ENCODE peak calls at places on chromosomes 16 and 17, in eight cellular contexts. One of them, this sample, is unnamed.

GRCh38 chr17:74433421-74434121 is 1.7 kb downstream of the GPRC5C start:
- DNase-seq in A549: no peak
- DNase-seq in NCI-H82: peak
- DNase-seq in COR-L47: no peak
- DNase-seq in anterior cingulate cortex: no peak
- DNase-seq in neural crest cell: no peak
- DNase-seq in nucleus accumbens: no peak
- DNase-seq in brain microvascular endothelial cell: no peak
- DNase-seq in this sample: peak

GRCh38 chr17:28395426-28395825 is 10.6 kb downstream of the SLC46A1 start:
- DNase-seq in A549: no peak
- DNase-seq in NCI-H82: no peak
- DNase-seq in brain microvascular endothelial cell: no peak
- DNase-seq in COR-L47: no peak
- DNase-seq in anterior cingulate cortex: no peak
- DNase-seq in nucleus accumbens: no peak
- DNase-seq in neural crest cell: no peak
- DNase-seq in this sample: no peak

GRCh38 chr17:1273492-1274242 is 3.4 kb downstream of the BHLHA9 start:
- DNase-seq in COR-L47: no peak
- DNase-seq in NCI-H82: no peak
- DNase-seq in anterior cingulate cortex: no peak
- DNase-seq in A549: no peak
- DNase-seq in nucleus accumbens: no peak
- DNase-seq in brain microvascular endothelial cell: no peak
- DNase-seq in neural crest cell: no peak
- DNase-seq in this sample: no peak

GRCh38 chr16:18055411-18055916 is 281.1 kb downstream of the NPIPA8 start:
- DNase-seq in nucleus accumbens: no peak
- DNase-seq in brain microvascular endothelial cell: no peak
- DNase-seq in anterior cingulate cortex: no peak
- DNase-seq in A549: no peak
- DNase-seq in NCI-H82: no peak
- DNase-seq in COR-L47: no peak
- DNase-seq in neural crest cell: no peak
- DNase-seq in this sample: no peak

GRCh38 chr16:89358030-89359005 is 132.0 kb downstream of the ANKRD11 start:
- DNase-seq in neural crest cell: no peak
- DNase-seq in A549: no peak
- DNase-seq in NCI-H82: no peak
- DNase-seq in COR-L47: no peak
- DNase-seq in nucleus accumbens: no peak
- DNase-seq in anterior cingulate cortex: no peak
- DNase-seq in brain microvascular endothelial cell: no peak
- DNase-seq in this sample: no peak

GRCh38 chr16:67115649-67116048 is 5.9 kb downstream of the PHAF1 start:
- DNase-seq in anterior cingulate cortex: no peak
- DNase-seq in nucleus accumbens: no peak
- DNase-seq in neural crest cell: no peak
- DNase-seq in COR-L47: no peak
- DNase-seq in NCI-H82: no peak
- DNase-seq in A549: peak
- DNase-seq in brain microvascular endothelial cell: peak
- DNase-seq in this sample: peak

GRCh38 chr16:56428087-56428486 is 2.7 kb upstream of the AMFR start:
- DNase-seq in NCI-H82: no peak
- DNase-seq in A549: no peak
- DNase-seq in COR-L47: no peak
- DNase-seq in neural crest cell: no peak
- DNase-seq in nucleus accumbens: no peak
- DNase-seq in brain microvascular endothelial cell: no peak
- DNase-seq in anterior cingulate cortex: no peak
- DNase-seq in this sample: no peak

GRCh38 chr17:76957600-76958464 is 89.6 kb downstream of the MGAT5B start:
- DNase-seq in anterior cingulate cortex: no peak
- DNase-seq in NCI-H82: peak
- DNase-seq in A549: no peak
- DNase-seq in neural crest cell: no peak
- DNase-seq in brain microvascular endothelial cell: peak
- DNase-seq in COR-L47: no peak
- DNase-seq in nucleus accumbens: no peak
- DNase-seq in this sample: no peak

GRCh38 chr16:50496990-50497389 is 51.2 kb upstream of the NKD1 start:
- DNase-seq in neural crest cell: no peak
- DNase-seq in NCI-H82: peak
- DNase-seq in nucleus accumbens: no peak
- DNase-seq in COR-L47: no peak
- DNase-seq in A549: no peak
- DNase-seq in anterior cingulate cortex: no peak
- DNase-seq in brain microvascular endothelial cell: peak
- DNase-seq in this sample: no peak

GRCh38 chr17:51258756-51259573 is 884 bp downstream of the MBTD1 start:
- DNase-seq in COR-L47: peak
- DNase-seq in anterior cingulate cortex: no peak
- DNase-seq in A549: peak
- DNase-seq in NCI-H82: peak
- DNase-seq in neural crest cell: no peak
- DNase-seq in nucleus accumbens: no peak
- DNase-seq in brain microvascular endothelial cell: no peak
- DNase-seq in this sample: no peak

GRCh38 chr16:11316331-11317015 is 28.8 kb upstream of the RMI2 start:
- DNase-seq in anterior cingulate cortex: no peak
- DNase-seq in NCI-H82: no peak
- DNase-seq in COR-L47: no peak
- DNase-seq in nucleus accumbens: no peak
- DNase-seq in A549: no peak
- DNase-seq in brain microvascular endothelial cell: no peak
- DNase-seq in neural crest cell: no peak
- DNase-seq in this sample: peak